ENCODE peak calls at places on chromosome 21, in six cellular contexts. One of them, this sample, is unnamed.

GRCh38 chr21:36727886-36728285 is 29.0 kb downstream of the SIM2 start:
- DNase-seq in neural progenitor cell: peak; percentile 45
- DNase-seq in A549: no peak
- DNase-seq in AG04450: no peak
- DNase-seq in colonic mucosa: no peak
- DNase-seq in CD8-positive, alpha-beta memory T cell: no peak
- DNase-seq in this sample: no peak

GRCh38 chr21:36804867-36805611 is 106.1 kb downstream of the SIM2 start:
- DNase-seq in neural progenitor cell: no peak
- DNase-seq in A549: no peak
- DNase-seq in AG04450: no peak
- DNase-seq in colonic mucosa: no peak
- DNase-seq in CD8-positive, alpha-beta memory T cell: no peak
- DNase-seq in this sample: no peak

GRCh38 chr21:37358392-37358791 is 8.2 kb upstream of the DYRK1A start:
- DNase-seq in neural progenitor cell: no peak
- DNase-seq in A549: no peak
- DNase-seq in AG04450: no peak
- DNase-seq in colonic mucosa: no peak
- DNase-seq in CD8-positive, alpha-beta memory T cell: no peak
- DNase-seq in this sample: no peak

GRCh38 chr21:39938086-39938611 is 70.9 kb downstream of the PCP4 start:
- DNase-seq in neural progenitor cell: no peak
- DNase-seq in A549: no peak
- DNase-seq in AG04450: no peak
- DNase-seq in colonic mucosa: no peak
- DNase-seq in CD8-positive, alpha-beta memory T cell: no peak
- DNase-seq in this sample: no peak

GRCh38 chr21:26060335-26061115 is 110.0 kb downstream of the APP start:
- DNase-seq in neural progenitor cell: no peak
- DNase-seq in A549: no peak
- DNase-seq in AG04450: no peak
- DNase-seq in colonic mucosa: no peak
- DNase-seq in CD8-positive, alpha-beta memory T cell: no peak
- DNase-seq in this sample: no peak

GRCh38 chr21:28485301-28486022 is 507.2 kb downstream of the LTN1 start:
- DNase-seq in neural progenitor cell: no peak
- DNase-seq in A549: no peak
- DNase-seq in AG04450: peak; percentile 2
- DNase-seq in colonic mucosa: no peak
- DNase-seq in CD8-positive, alpha-beta memory T cell: no peak
- DNase-seq in this sample: no peak

GRCh38 chr21:28479660-28480059 is 513.0 kb downstream of the LTN1 start:
- DNase-seq in neural progenitor cell: no peak
- DNase-seq in A549: no peak
- DNase-seq in AG04450: no peak
- DNase-seq in colonic mucosa: no peak
- DNase-seq in CD8-positive, alpha-beta memory T cell: no peak
- DNase-seq in this sample: no peak

GRCh38 chr21:28769683-28770082 is 223.0 kb downstream of the LTN1 start:
- DNase-seq in neural progenitor cell: no peak
- DNase-seq in A549: no peak
- DNase-seq in AG04450: no peak
- DNase-seq in colonic mucosa: no peak
- DNase-seq in CD8-positive, alpha-beta memory T cell: no peak
- DNase-seq in this sample: no peak

GRCh38 chr21:32329776-32330175 is 31.1 kb downstream of the MRAP start:
- DNase-seq in neural progenitor cell: no peak
- DNase-seq in A549: no peak
- DNase-seq in AG04450: no peak
- DNase-seq in colonic mucosa: no peak
- DNase-seq in CD8-positive, alpha-beta memory T cell: no peak
- DNase-seq in this sample: no peak

GRCh38 chr21:38388684-38389676 is 109.3 kb downstream of the ERG start:
- DNase-seq in neural progenitor cell: no peak
- DNase-seq in A549: no peak
- DNase-seq in AG04450: no peak
- DNase-seq in colonic mucosa: no peak
- DNase-seq in CD8-positive, alpha-beta memory T cell: no peak
- DNase-seq in this sample: no peak

GRCh38 chr21:46552274-46552673 is 52.6 kb downstream of the S100B start:
- DNase-seq in neural progenitor cell: no peak
- DNase-seq in A549: no peak
- DNase-seq in AG04450: no peak
- DNase-seq in colonic mucosa: no peak
- DNase-seq in CD8-positive, alpha-beta memory T cell: no peak
- DNase-seq in this sample: no peak

GRCh38 chr21:36032647-36033406 is 27.5 kb downstream of the SETD4 start:
- DNase-seq in neural progenitor cell: no peak
- DNase-seq in A549: no peak
- DNase-seq in AG04450: no peak
- DNase-seq in colonic mucosa: no peak
- DNase-seq in CD8-positive, alpha-beta memory T cell: no peak
- DNase-seq in this sample: no peak

GRCh38 chr21:36159356-36159921 is 2.8 kb downstream of the DOP1B start:
- DNase-seq in neural progenitor cell: no peak
- DNase-seq in A549: no peak
- DNase-seq in AG04450: no peak
- DNase-seq in colonic mucosa: peak; percentile 79
- DNase-seq in CD8-positive, alpha-beta memory T cell: no peak
- DNase-seq in this sample: no peak

GRCh38 chr21:39377444-39378050 is 28.7 kb upstream of the HMGN1 start:
- DNase-seq in neural progenitor cell: no peak
- DNase-seq in A549: no peak
- DNase-seq in AG04450: no peak
- DNase-seq in colonic mucosa: no peak
- DNase-seq in CD8-positive, alpha-beta memory T cell: no peak
- DNase-seq in this sample: no peak

GRCh38 chr21:43597845-43598244 is 61.4 kb downstream of the HSF2BP start:
- DNase-seq in neural progenitor cell: no peak
- DNase-seq in A549: no peak
- DNase-seq in AG04450: no peak
- DNase-seq in colonic mucosa: no peak
- DNase-seq in CD8-positive, alpha-beta memory T cell: no peak
- DNase-seq in this sample: no peak

GRCh38 chr21:43597052-43597451 is 62.2 kb downstream of the HSF2BP start:
- DNase-seq in neural progenitor cell: no peak
- DNase-seq in A549: no peak
- DNase-seq in AG04450: no peak
- DNase-seq in colonic mucosa: no peak
- DNase-seq in CD8-positive, alpha-beta memory T cell: no peak
- DNase-seq in this sample: no peak

GRCh38 chr21:43600642-43601397 is 58.5 kb downstream of the HSF2BP start:
- DNase-seq in neural progenitor cell: no peak
- DNase-seq in A549: no peak
- DNase-seq in AG04450: peak; percentile 84
- DNase-seq in colonic mucosa: no peak
- DNase-seq in CD8-positive, alpha-beta memory T cell: no peak
- DNase-seq in this sample: no peak

GRCh38 chr21:43598416-43599120 is 60.7 kb downstream of the HSF2BP start:
- DNase-seq in neural progenitor cell: no peak
- DNase-seq in A549: no peak
- DNase-seq in AG04450: no peak
- DNase-seq in colonic mucosa: no peak
- DNase-seq in CD8-positive, alpha-beta memory T cell: no peak
- DNase-seq in this sample: no peak

GRCh38 chr21:43599728-43600127 is 59.6 kb downstream of the HSF2BP start:
- DNase-seq in neural progenitor cell: no peak
- DNase-seq in A549: no peak
- DNase-seq in AG04450: no peak
- DNase-seq in colonic mucosa: no peak
- DNase-seq in CD8-positive, alpha-beta memory T cell: no peak
- DNase-seq in this sample: no peak
- H3K27ac ChIP-seq in neural progenitor cell: no peak overlapping the region
- H3K27ac ChIP-seq in A549: peak overlapping the region; percentile 91
- H3K27ac ChIP-seq in AG04450: peak overlapping the region; percentile 32
- H3K27ac ChIP-seq in colonic mucosa: no peak overlapping the region
- H3K27ac ChIP-seq in CD8-positive, alpha-beta memory T cell: no peak overlapping the region
- H3K27ac ChIP-seq in this sample: no peak overlapping the region

DNA sequence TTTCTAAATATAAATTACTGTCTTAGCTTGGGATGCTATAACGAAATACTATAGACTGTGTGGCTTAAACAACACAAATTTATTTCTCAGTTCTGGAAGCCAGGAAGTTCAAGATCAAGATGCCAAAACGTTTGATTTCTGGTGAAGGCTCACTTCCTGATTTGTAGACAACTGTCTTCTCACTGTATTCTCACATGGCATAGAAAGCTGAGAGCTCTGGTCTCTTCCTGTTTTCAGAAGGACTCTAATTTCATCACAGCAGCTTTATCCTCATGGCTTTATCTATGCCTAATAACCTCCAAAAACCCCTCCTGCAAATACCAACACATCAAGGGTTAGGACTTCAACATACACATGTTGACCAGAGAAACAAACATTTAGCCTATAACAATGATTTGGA is 1795.5 kb downstream of the MRPL39 start:
- DNase-seq in neural progenitor cell: no peak
- DNase-seq in A549: no peak
- DNase-seq in AG04450: no peak
- DNase-seq in colonic mucosa: no peak
- DNase-seq in CD8-positive, alpha-beta memory T cell: no peak
- DNase-seq in this sample: no peak
- H3K9me3 ChIP-seq in neural progenitor cell: peaks cover 12% of the 10 kb centered on the region
- H3K9me3 ChIP-seq in A549: no peaks in the 10 kb centered on the region
- H3K9me3 ChIP-seq in AG04450: peaks cover 15% of the 10 kb centered on the region
- H3K9me3 ChIP-seq in colonic mucosa: no peaks in the 10 kb centered on the region
- H3K9me3 ChIP-seq in CD8-positive, alpha-beta memory T cell: no peaks in the 10 kb centered on the region
- H3K9me3 ChIP-seq in this sample: no peaks in the 10 kb centered on the region

GRCh38 chr21:42094811-42095210 is 23.7 kb downstream of the UMODL1 start:
- DNase-seq in neural progenitor cell: no peak
- DNase-seq in A549: no peak
- DNase-seq in AG04450: no peak
- DNase-seq in colonic mucosa: no peak
- DNase-seq in CD8-positive, alpha-beta memory T cell: no peak
- DNase-seq in this sample: no peak
- H3K27ac ChIP-seq in neural progenitor cell: no peak overlapping the region
- H3K27ac ChIP-seq in A549: no peak overlapping the region
- H3K27ac ChIP-seq in AG04450: no peak overlapping the region
- H3K27ac ChIP-seq in colonic mucosa: no peak overlapping the region
- H3K27ac ChIP-seq in CD8-positive, alpha-beta memory T cell: no peak overlapping the region
- H3K27ac ChIP-seq in this sample: no peak overlapping the region

DNA sequence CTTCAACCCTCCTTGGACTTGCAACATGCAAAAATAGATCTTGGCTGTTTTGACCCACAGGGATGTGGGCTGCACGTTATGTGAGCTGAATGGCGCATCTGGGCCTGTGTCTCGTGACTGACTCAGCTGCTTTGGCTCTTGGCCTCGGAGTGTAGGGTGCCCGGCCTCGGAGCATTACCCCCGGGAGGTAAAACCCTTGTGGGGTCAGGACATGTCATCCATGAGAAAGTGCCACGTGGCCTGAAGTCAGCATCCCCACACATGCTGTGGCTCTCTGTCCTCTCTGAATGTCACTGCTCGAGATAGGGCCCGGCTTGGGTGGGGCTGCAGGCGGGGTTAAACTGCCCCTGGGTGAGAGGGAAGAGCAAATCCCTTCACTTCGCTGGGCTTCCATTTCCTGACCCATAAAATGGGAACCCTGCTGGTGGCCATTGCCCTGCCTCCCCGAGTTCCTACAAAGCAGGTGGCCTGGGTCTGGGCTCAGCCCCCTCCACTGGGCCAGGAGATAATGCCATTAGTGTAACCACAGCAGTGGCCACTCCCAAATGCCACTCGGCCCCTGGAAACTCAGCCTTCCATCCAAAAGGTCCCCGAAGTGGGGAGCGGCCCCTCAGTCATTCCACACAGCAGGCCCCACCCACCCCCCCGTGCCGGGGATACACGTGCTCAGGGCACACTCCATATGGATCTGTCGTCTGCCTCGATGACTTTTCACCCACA is 22.8 kb upstream of the TSPEAR start:
- DNase-seq in neural progenitor cell: no peak
- DNase-seq in A549: no peak
- DNase-seq in AG04450: no peak
- DNase-seq in colonic mucosa: no peak
- DNase-seq in CD8-positive, alpha-beta memory T cell: no peak
- DNase-seq in this sample: no peak
- H3K9me3 ChIP-seq in neural progenitor cell: no peaks in the 10 kb centered on the region
- H3K9me3 ChIP-seq in A549: no peaks in the 10 kb centered on the region
- H3K9me3 ChIP-seq in AG04450: peaks cover 41% of the 10 kb centered on the region
- H3K9me3 ChIP-seq in colonic mucosa: no peaks in the 10 kb centered on the region
- H3K9me3 ChIP-seq in CD8-positive, alpha-beta memory T cell: no peaks in the 10 kb centered on the region
- H3K9me3 ChIP-seq in this sample: peaks cover 11% of the 10 kb centered on the region

DNA sequence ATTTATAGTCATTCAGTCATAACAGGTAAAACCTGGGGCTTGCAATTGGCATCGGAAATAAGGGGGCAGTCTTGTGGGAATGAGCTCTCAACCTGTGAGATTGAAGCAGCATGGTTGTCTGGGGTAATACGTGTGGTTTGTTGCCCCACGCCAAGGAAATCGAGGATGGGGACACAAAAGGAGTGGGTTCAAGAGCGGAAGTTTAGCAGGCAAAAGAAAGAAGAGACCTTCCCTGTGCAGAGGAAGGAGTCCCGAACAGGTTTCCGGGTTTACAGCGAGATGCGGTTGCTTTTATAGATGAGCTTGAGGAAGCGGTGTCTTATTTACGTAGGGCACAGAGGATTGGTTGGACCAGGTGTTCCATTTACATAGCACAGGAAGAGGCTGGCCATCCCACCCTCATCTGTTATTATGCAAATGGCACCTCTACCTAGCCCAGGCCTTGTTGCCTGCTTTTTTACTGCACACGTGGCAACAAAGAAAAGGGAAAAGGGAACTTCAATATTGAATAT is 37.3 kb downstream of the IFNAR1 start:
- DNase-seq in neural progenitor cell: peak; percentile 62
- DNase-seq in A549: no peak
- DNase-seq in AG04450: no peak
- DNase-seq in colonic mucosa: peak; percentile 64
- DNase-seq in CD8-positive, alpha-beta memory T cell: peak; percentile 51
- DNase-seq in this sample: no peak
- H3K27ac ChIP-seq in neural progenitor cell: no peak overlapping the region
- H3K27ac ChIP-seq in A549: peak overlapping the region; percentile 80
- H3K27ac ChIP-seq in AG04450: no peak overlapping the region
- H3K27ac ChIP-seq in colonic mucosa: peak overlapping the region; percentile 85
- H3K27ac ChIP-seq in CD8-positive, alpha-beta memory T cell: peak overlapping the region; percentile 62
- H3K27ac ChIP-seq in this sample: peak overlapping the region; percentile 57

GRCh38 chr21:7952648-7953047 is 2568.7 kb upstream of the TPTE start:
- DNase-seq in neural progenitor cell: no peak
- DNase-seq in A549: no peak
- DNase-seq in AG04450: no peak
- DNase-seq in colonic mucosa: no peak
- DNase-seq in CD8-positive, alpha-beta memory T cell: no peak
- DNase-seq in this sample: no peak
- H3K9me3 ChIP-seq in neural progenitor cell: peaks cover 93% of the 10 kb centered on the region
- H3K9me3 ChIP-seq in A549: peaks cover 34% of the 10 kb centered on the region
- H3K9me3 ChIP-seq in AG04450: peaks cover 99% of the 10 kb centered on the region
- H3K9me3 ChIP-seq in colonic mucosa: peaks cover 40% of the 10 kb centered on the region
- H3K9me3 ChIP-seq in CD8-positive, alpha-beta memory T cell: peaks cover 79% of the 10 kb centered on the region
- H3K9me3 ChIP-seq in this sample: peaks cover 26% of the 10 kb centered on the region

This sample was measured in heart right ventricle.